ENCODE peak calls at places on chromosomes 12 and 14, in four cellular contexts. C, R, Y and Z are unnamed samples.

GRCh38 chr12:15356831-15357456 is 34.6 kb downstream of the PTPRO start:
- DNase-seq in C (no peak), Y (no peak), R (no peak), Z (no peak)

GRCh38 chr12:31034372-31034771 is 39.3 kb upstream of the DDX11 start:
- DNase-seq in C (no peak), R (no peak), Y (no peak), Z (no peak)

GRCh38 chr14:68598621-68599447 is 194.0 kb downstream of the ZFP36L1 start:
- DNase-seq in C (no peak), Y (no peak), R (peak), Z (no peak)

GRCh38 chr14:81329640-81330385 is 70.3 kb downstream of the STON2 start:
- DNase-seq in Y (no peak), C (no peak), R (no peak), Z (no peak)

GRCh38 chr12:127570793-127571360 is 696.1 kb upstream of the TMEM132C start:
- DNase-seq in Y (no peak), C (no peak), R (no peak), Z (no peak)

GRCh38 chr12:54036620-54037359 is 3.9 kb downstream of the HOXC5 start:
- DNase-seq in C (no peak), Y (no peak), R (no peak), Z (no peak)

GRCh38 chr12:116687888-116688287 is 50.0 kb downstream of the SPRING1 start:
- DNase-seq in Y (peak), R (no peak), C (peak), Z (peak)

GRCh38 chr14:105171004-105171673 is 2.6 kb upstream of the JAG2 start:
- DNase-seq in Y (no peak), R (no peak), C (no peak), Z (no peak)

GRCh38 chr12:75877588-75878381 is 153.8 kb downstream of the PHLDA1 start:
- DNase-seq in Y (no peak), C (no peak), R (peak), Z (no peak)

GRCh38 chr14:21278632-21279031 is 1.3 kb upstream of the RPGRIP1 start:
- DNase-seq in R (no peak), Y (no peak), C (no peak), Z (no peak)

GRCh38 chr12:90090929-90091651 is 382.5 kb upstream of the ATP2B1 start:
- DNase-seq in C (peak), R (peak), Y (no peak), Z (no peak)

GRCh38 chr14:89365071-89365801 is 51.8 kb downstream of the FOXN3 start:
- DNase-seq in C (no peak), R (peak), Y (no peak), Z (peak)

GRCh38 chr14:86938356-86938755 is 1054.6 kb downstream of the GALC start:
- DNase-seq in C (no peak), R (no peak), Y (no peak), Z (no peak)

GRCh38 chr12:104513681-104514080 is 56.9 kb downstream of the CHST11 start:
- DNase-seq in R (no peak), Y (no peak), C (peak), Z (no peak)

GRCh38 chr14:26598081-26598671 is 343 bp upstream of the NOVA1 start:
- DNase-seq in R (peak), C (peak), Y (peak), Z (no peak)

GRCh38 chr12:97404549-97404948 is 58.1 kb upstream of the RMST start:
- DNase-seq in C (peak), R (peak), Y (peak), Z (peak)
- H3K4me2 ChIP-seq in C (no peak), R (no peak), Y (no peak), Z (no peak)

GRCh38 chr14:103881927-103882281 is 34.5 kb upstream of the PPP1R13B start:
- DNase-seq in Y (no peak), R (no peak), C (no peak), Z (no peak)
- H3K27ac ChIP-seq in Y (no peak), R (no peak), C (no peak), Z (no peak)

GRCh38 chr12:49336645-49337584 is at the start of gene C1QL4:
- DNase-seq in R (peak), C (peak), Y (peak), Z (peak)
- H3K9ac ChIP-seq in R (no peak), C (no peak), Y (peak), Z (peak)

DNA sequence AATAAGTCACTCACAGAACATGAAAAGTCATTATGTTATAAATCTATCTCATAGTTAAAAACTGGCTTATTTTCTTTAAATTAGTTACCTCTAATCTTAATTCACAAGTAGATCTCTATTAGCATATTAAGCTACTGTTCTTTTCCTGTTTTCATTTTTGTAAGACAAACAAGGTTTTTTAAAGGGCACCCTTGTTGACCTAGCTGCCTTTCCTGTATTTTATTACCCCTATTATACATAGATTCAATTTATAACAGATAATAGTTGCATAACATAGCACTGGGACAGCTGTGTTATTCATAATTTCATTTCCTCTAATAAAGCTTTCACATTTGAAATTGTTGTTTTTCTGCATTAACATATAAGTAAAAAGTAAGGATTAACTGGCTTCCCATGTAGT is 1500.7 kb upstream of the FLRT2 start:
- DNase-seq in C (no peak), R (no peak), Y (no peak), Z (no peak)
- H3K4me2 ChIP-seq in C (no peak), R (no peak), Y (no peak), Z (no peak)

GRCh38 chr14:93045211-93045674 is 70.5 kb downstream of the ITPK1 start:
- DNase-seq in Y (no peak), C (peak), R (no peak), Z (no peak)

GRCh38 chr14:93045965-93046695 is 69.6 kb downstream of the ITPK1 start:
- DNase-seq in R (peak), C (no peak), Y (peak), Z (no peak)

GRCh38 chr14:93044116-93044515 is 71.6 kb downstream of the ITPK1 start:
- DNase-seq in Y (no peak), R (no peak), C (no peak), Z (no peak)

GRCh38 chr14:93042968-93043940 is 72.5 kb downstream of the ITPK1 start:
- DNase-seq in Y (peak), C (no peak), R (peak), Z (no peak)

GRCh38 chr14:93044601-93045000 is 71.1 kb downstream of the ITPK1 start:
- DNase-seq in R (no peak), C (no peak), Y (no peak), Z (no peak)
- H3K27ac ChIP-seq in R (no peak), C (no peak), Y (no peak), Z (no peak)

GRCh38 chr12:87320724-87321123 is 708.5 kb downstream of the C12orf50 start:
- DNase-seq in R (no peak), Y (no peak), C (no peak), Z (no peak)

DNA sequence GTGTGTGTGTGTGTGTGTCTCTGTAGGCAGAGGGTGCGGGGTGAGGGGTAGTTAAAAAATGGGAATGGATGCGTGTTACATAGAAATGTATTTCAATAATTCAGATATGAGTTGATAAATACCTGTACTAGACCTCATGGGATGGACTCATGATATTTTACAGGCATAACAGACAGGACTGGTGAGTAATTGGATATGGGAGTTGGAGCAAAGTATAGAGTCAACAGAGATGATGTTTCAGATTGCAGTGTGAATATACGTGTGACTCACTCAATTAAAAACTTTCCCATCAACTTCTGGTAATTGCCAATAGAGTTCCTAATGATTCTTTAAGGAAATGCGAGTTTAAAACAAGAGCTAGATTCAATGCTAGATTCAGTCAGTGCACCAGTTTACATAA is 711.9 kb downstream of the C12orf50 start:
- DNase-seq in R (peak), C (no peak), Y (no peak), Z (no peak)
- H3K9ac ChIP-seq in R (no peak), C (no peak), Y (no peak), Z (no peak)

DNA sequence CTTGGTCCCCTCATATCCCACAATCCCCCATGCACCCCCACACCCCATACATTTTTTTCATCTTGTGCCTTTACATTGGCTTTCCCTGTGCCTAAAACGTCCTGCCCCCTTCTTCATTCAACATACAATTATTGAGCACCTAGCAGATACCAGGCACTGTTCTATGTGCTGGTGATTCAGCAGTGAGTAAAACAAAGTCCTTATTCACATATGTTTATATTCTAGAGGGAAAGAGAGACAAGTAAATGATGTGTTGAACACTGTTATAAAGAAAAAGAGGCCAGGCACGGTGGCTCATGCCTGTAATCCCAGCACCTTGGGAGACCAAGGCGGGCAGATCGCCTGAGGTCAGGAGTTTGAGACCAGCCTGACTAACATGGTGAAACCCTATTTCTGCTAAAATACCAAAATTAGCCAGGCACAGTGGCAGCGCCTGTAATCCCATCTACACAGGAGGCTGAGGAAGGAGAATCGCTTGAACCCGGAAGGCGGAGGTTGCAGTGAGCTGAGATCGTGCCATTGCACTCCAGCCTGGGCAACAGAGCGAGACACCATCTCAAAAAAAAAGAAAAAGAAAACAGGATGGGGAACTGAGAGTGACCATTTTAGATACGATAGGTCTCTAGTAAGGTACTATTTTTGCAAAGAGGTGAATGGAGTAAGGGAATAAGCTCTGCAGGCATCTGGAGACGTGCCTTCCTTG is 12.2 kb downstream of the SLC7A7 start:
- DNase-seq in C (no peak), Y (no peak), R (peak), Z (no peak)
- H3K4me2 ChIP-seq in C (no peak), Y (no peak), R (no peak), Z (no peak)

DNA sequence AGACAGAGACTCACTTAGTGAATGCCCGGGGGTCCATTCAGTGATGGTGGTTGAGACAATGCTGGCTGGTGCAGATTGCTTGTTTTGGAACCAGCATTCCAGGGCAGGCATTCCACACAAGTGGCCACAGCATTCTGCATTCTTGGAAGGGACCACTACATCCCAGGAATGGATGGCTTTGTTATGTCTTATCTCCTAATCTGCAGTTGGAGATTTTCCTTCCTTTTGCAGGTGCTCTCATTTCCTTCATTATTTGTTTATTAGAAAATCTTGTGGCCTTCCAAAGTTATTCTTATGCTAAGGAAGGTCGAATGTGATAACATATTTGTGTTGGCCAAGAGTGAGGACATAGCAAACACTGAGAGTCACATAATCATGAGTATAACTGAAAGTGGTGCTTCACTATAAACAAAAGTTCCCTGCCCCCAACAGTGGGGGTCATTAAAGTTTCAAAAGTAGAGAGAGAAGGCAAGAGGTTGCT is 66.0 kb downstream of the BMP4 start:
- DNase-seq in Y (no peak), C (peak), R (peak), Z (no peak)
- H3K27ac ChIP-seq in Y (no peak), C (no peak), R (no peak), Z (no peak)

GRCh38 chr12:107359382-107359781 is 266.0 kb upstream of the CRY1 start:
- DNase-seq in Y (no peak), C (no peak), R (peak), Z (no peak)
- H3K9ac ChIP-seq in Y (no peak), C (no peak), R (no peak), Z (no peak)

GRCh38 chr12:124866883-124867232 is 3.2 kb upstream of the SCARB1 start:
- DNase-seq in R (no peak), C (no peak), Y (no peak), Z (no peak)

GRCh38 chr12:124866195-124866882 is 2.7 kb upstream of the SCARB1 start:
- DNase-seq in R (no peak), C (no peak), Y (no peak), Z (no peak)

GRCh38 chr12:124869011-124869665 is 5.5 kb upstream of the SCARB1 start:
- DNase-seq in R (no peak), C (peak), Y (no peak), Z (no peak)

GRCh38 chr12:124867389-124867930 is 3.8 kb upstream of the SCARB1 start:
- DNase-seq in Y (no peak), R (peak), C (no peak), Z (no peak)

DNA sequence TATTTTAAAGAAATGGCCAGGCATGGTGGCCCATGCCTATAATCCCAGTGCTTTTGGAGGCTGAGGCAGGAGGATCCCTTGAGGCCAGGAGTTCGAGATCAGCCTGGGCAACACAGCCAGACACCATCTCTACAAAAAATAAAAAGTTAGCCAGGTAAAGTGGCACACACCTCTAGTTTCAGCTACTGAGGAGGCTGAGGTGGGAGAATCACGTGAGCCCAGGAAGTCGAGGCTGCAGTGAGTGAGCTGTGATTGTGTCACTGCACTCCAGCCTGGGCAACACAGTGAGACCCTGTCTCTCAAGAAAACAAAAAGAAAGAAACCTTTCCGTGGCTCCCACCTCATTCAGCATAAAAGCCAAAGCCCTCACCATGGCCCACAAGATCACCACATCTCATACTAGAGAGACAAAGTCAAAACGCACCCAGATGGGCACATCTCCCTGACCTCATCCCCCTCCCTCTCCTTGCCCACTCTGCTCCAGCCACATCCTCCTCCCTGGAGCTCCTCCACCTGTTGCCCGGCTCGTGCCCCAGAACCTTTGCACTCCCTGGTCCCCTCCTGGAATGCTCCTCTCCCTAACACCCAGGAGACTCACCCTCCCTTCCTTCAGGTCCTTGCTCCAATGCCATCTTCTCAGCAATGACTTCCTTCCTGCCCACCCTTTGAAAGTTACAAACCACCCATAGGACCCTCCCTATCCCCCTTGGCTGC is 4.7 kb upstream of the SCARB1 start:
- DNase-seq in C (no peak), R (no peak), Y (no peak), Z (no peak)
- H3K4me2 ChIP-seq in C (no peak), R (no peak), Y (no peak), Z (no peak)